ENCODE peak calls at places on chromosomes 4 and X, in four cellular contexts. U is WTC11, S is K562, W is HepG2. G is an unnamed sample.
A peak's percentile ranks its signal among the peaks of the same experiment; 100 is the strongest.

GRCh38 chr4:178198691-178199090 is 756.5 kb upstream of the AGA start:
- DNase-seq in U (no peak), S (no peak), W (no peak), G (no peak)

GRCh38 chr4:157994863-157995262 is 178.0 kb downstream of the GASK1B start:
- DNase-seq in U (no peak), S (no peak), W (peak; percentile 96), G (no peak)

GRCh38 chr4:39636786-39637185 is 1.9 kb downstream of the SMIM14 start:
- DNase-seq in U (no peak), S (no peak), W (no peak), G (no peak)

GRCh38 chrX:130024127-130024526 is 41.7 kb downstream of the BCORL1 start:
- DNase-seq in U (peak; percentile 84), S (peak; percentile 92), W (no peak), G (peak; percentile 73)

GRCh38 chrX:110062919-110063318 is 60.0 kb downstream of the TMEM164 start:
- DNase-seq in U (no peak), S (no peak), W (no peak), G (no peak)

GRCh38 chrX:32118832-32119231 is 1047.0 kb upstream of the FTHL17 start:
- DNase-seq in U (no peak), S (no peak), W (no peak), G (no peak)

GRCh38 chrX:13693341-13693871 is 4.5 kb downstream of the RAB9A start:
- DNase-seq in U (no peak), S (no peak), W (no peak), G (no peak)

GRCh38 chr4:181897935-181898334 is 345.3 kb upstream of the TENM3 start:
- DNase-seq in U (no peak), S (no peak), W (no peak), G (no peak)

GRCh38 chr4:14264437-14264836 is 636.9 kb upstream of the BOD1L1 start:
- DNase-seq in U (peak; percentile 9), S (no peak), W (no peak), G (no peak)

GRCh38 chrX:17046478-17047097 is 100.1 kb downstream of the REPS2 start:
- DNase-seq in U (peak; percentile 59), S (peak; percentile 66), W (peak; percentile 41), G (peak; percentile 67)

GRCh38 chr4:98746530-98746929 is 88.1 kb upstream of the TSPAN5 start:
- DNase-seq in U (no peak), S (no peak), W (no peak), G (no peak)

GRCh38 chrX:38864165-38864564 is 62.9 kb downstream of the MID1IP1 start:
- DNase-seq in U (no peak), S (no peak), W (no peak), G (no peak)

GRCh38 chrX:16745659-16746058 is 26.2 kb downstream of the SYAP1 start:
- DNase-seq in U (no peak), S (no peak), W (peak; percentile 73), G (no peak)

GRCh38 chrX:39337461-39337860 is 536.2 kb downstream of the MID1IP1 start:
- DNase-seq in U (no peak), S (no peak), W (no peak), G (no peak)

GRCh38 chrX:154351183-154352011 is 23.0 kb downstream of the FLNA start:
- DNase-seq in U (no peak), S (no peak), W (no peak), G (no peak)

GRCh38 chr4:118823471-118823870 is 12.5 kb downstream of the SEC24D start:
- DNase-seq in U (no peak), S (no peak), W (no peak), G (no peak)

GRCh38 chrX:96684339-96685204 is at the start of gene DIAPH2:
- DNase-seq in U (peak; percentile 71), S (no peak), W (peak; percentile 78), G (peak; percentile 63)

GRCh38 chr4:121239951-121240350 is 75.8 kb upstream of the TNIP3 start:
- DNase-seq in U (no peak), S (no peak), W (no peak), G (no peak)

GRCh38 chrX:85851418-85851817 is 195.9 kb downstream of the CHM start:
- DNase-seq in U (peak; percentile 52), S (peak; percentile 39), W (peak; percentile 14), G (peak; percentile 32)

GRCh38 chr4:165631208-165631894 is 241.7 kb upstream of the TLL1 start:
- DNase-seq in U (no peak), S (no peak), W (no peak), G (no peak)

GRCh38 chr4:155339588-155339987 is 37.2 kb downstream of the MAP9 start:
- DNase-seq in U (no peak), S (no peak), W (peak; percentile 59), G (no peak)

GRCh38 chrX:51804741-51805140 is 61.5 kb downstream of the GSPT2 start:
- DNase-seq in U (no peak), S (peak; percentile 8), W (no peak), G (no peak)

GRCh38 chrX:121333942-121334341 is 286.5 kb downstream of the GLUD2 start:
- DNase-seq in U (no peak), S (no peak), W (no peak), G (no peak)

GRCh38 chr4:115596265-115597001 is 483.0 kb upstream of the NDST4 start:
- DNase-seq in U (no peak), S (no peak), W (no peak), G (no peak)

GRCh38 chr4:1172971-1173757 is 781 bp upstream of the SPON2 start:
- DNase-seq in U (no peak), S (no peak), W (peak; percentile 89), G (no peak)

DNA sequence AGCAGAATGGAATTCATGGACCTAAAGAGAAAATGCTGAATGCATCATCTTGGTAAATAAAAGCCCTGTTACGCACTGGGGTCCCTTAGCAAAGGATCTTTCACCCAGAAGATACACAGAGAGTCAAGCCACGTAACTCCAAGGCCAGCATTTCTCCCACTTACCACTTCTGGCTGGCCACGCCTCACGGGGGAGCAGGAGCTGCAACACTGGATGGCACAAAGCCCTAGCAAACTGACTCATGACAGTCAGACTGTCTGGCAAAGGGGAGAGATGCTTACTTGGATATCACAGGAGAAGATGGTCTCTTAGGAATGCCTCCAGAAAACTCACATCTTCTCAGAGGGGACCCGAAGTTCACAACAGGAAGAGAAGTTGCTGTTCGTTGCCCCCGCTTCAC is 51.4 kb upstream of the BCLAF3 start:
- DNase-seq in U (no peak), S (no peak), W (no peak), G (no peak)
- TF ChIP-seq ELF4 in U (no peak), S (no peak), W (no peak), G (no peak)

GRCh38 chr4:172515266-172515879 is 653.2 kb upstream of the GALNT7 start:
- DNase-seq in U (peak; percentile 15), S (no peak), W (no peak), G (no peak)

GRCh38 chr4:172521680-172522079 is 646.9 kb upstream of the GALNT7 start:
- DNase-seq in U (no peak), S (no peak), W (no peak), G (no peak)

GRCh38 chr4:172521171-172521570 is 647.4 kb upstream of the GALNT7 start:
- DNase-seq in U (no peak), S (no peak), W (no peak), G (no peak)
- TF ChIP-seq ELF4 in U (no peak), S (no peak), W (no peak), G (no peak)

DNA sequence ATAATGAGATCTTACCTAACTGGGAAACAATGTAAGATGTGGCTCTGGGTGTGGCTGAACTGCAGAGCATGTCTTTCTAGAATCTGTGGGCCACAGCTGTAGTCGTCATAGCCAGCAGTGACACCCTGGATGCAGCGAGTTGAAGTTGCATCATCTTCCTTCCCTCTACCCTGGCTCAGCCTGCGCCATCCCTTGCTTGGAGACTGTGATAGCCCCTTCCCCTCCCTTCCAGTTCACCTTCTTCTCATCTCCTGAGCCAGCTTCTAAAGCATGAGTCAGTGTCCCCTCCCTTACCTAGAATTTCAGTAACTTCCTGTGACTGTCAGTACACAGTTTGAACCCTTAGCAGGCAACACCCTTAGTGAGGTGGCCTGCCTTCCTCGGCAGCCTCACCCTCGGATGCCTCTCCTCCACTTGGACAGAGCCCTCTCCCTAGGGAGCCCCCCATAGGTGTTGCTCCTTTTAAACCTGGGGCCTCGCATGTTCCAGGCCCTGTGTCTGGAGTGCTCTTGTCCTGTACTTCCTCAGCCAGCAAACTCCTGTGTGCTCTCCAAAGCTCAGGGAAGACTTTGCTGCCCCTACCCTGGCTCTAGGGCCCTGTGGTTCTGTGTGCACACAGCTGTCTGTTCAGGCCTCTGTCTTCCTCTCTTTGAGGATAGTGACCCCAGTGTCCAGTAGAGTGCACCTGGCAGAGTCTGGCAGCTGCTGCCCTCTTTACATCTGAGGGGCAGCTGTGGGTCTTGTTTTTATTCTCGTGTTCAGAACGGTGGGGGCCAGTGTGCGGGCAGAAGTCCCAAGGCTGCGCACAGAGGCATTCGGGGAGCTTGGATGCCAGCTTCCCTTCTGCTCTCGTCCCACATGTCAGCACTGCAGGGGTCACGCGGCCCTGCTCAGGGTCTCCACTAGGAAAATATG is 43.7 kb upstream of the TADA2B start:
- DNase-seq in U (no peak), S (peak; percentile 36), W (no peak), G (no peak)
- TF ChIP-seq ELF4 in U (no peak), S (no peak), W (no peak), G (no peak)

GRCh38 chrX:7170903-7171302 is 22.9 kb upstream of the PUDP start:
- DNase-seq in U (peak; percentile 37), S (peak; percentile 64), W (peak; percentile 29), G (peak; percentile 4)
- TF ChIP-seq ELF4 in U (no peak), S (no peak), W (no peak), G (no peak)

DNA sequence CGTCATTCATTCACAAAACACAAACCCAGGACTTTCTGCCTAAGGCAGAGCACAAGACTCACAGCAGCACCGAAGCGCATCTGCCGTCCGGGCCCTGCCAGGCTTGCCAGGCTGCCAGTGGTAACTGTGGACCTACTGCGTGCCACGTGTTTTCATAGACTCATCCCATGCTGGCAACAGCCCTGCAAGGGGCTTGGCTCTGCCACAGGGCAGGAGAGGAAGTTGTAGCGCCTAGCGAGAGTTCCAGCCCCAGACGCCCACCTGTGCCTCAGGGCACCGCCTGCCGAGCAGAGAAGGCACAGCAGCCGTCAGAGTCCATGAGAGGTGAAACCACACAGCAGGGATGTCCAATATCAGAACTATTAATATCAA is 18.9 kb upstream of the MRFAP1 start:
- DNase-seq in U (no peak), S (no peak), W (no peak), G (no peak)
- TF ChIP-seq ELF4 in U (no peak), S (no peak), W (no peak), G (no peak)

DNA sequence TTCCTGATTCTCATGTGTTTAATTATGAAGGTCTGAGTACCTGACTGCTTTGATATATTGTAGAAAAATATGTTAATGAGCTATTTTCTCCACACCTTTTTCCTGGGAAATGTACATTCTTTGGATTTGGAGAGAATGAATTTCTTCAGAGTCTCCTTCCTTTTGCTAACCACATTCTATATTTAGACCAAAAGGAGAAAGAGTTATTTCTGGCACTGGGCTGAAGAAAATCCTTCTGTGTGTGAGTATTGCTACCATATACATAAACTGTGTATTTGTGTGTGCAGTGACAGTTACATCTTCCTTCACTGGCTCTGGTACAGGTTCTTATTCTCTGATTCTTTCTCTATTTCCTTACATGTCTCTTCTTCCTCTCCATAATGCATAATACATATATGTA is 44.5 kb upstream of the PGRMC2 start:
- DNase-seq in U (no peak), S (no peak), W (no peak), G (no peak)
- TF ChIP-seq ELF4 in U (no peak), S (no peak), W (no peak), G (no peak)